ENCODE peak calls at places on chromosome 17, in eight cellular contexts. J is coronary artery, P is GM18507, T is KG1, D is pancreas, Y is HEK293T, K is neural progenitor cell, R is nephron progenitor cell. E is an unnamed sample.

GRCh38 chr17:3513305-3514035 is 37.7 kb downstream of the ASPA start:
- DNase-seq in J (no peak), P (no peak), T (no peak), D (no peak), Y (no peak), K (peak), R (no peak), E (no peak)

GRCh38 chr17:77890771-77891170 is 67.7 kb upstream of the TNRC6C start:
- DNase-seq in J (no peak), P (no peak), T (no peak), D (no peak), Y (no peak), K (no peak), R (no peak), E (no peak)

GRCh38 chr17:64369007-64369893 is 21.4 kb downstream of the PECAM1 start:
- DNase-seq in J (no peak), P (no peak), T (no peak), D (no peak), Y (no peak), K (no peak), R (no peak), E (no peak)

GRCh38 chr17:36142806-36143205 is 33.6 kb downstream of the TBC1D3B start:
- DNase-seq in J (no peak), P (no peak), T (no peak), D (no peak), Y (no peak), K (no peak), R (no peak), E (no peak)

GRCh38 chr17:752620-753219 is 656 bp upstream of the GEMIN4 start:
- DNase-seq in J (no peak), P (no peak), T (no peak), D (peak), Y (peak), K (peak), R (no peak), E (no peak)

GRCh38 chr17:82767041-82767754 is 15.3 kb downstream of the TBCD start:
- DNase-seq in J (no peak), P (no peak), T (no peak), D (peak), Y (peak), K (peak), R (peak), E (no peak)

GRCh38 chr17:5832886-5833285 is 237.3 kb upstream of the WSCD1 start:
- DNase-seq in J (no peak), P (no peak), T (no peak), D (no peak), Y (no peak), K (peak), R (no peak), E (no peak)

GRCh38 chr17:69607162-69607834 is 192.8 kb downstream of the MAP2K6 start:
- DNase-seq in J (peak), P (peak), T (peak), D (peak), Y (peak), K (peak), R (peak), E (peak)

GRCh38 chr17:21370430-21370829 is 5.7 kb upstream of the KCNJ12 start:
- DNase-seq in J (no peak), P (no peak), T (no peak), D (no peak), Y (peak), K (peak), R (peak), E (no peak)

GRCh38 chr17:13557077-13557476 is 44.7 kb downstream of the HS3ST3A1 start:
- DNase-seq in J (no peak), P (no peak), T (no peak), D (no peak), Y (no peak), K (no peak), R (no peak), E (no peak)

GRCh38 chr17:78774956-78775571 is 7.0 kb downstream of the CYTH1 start:
- DNase-seq in J (no peak), P (no peak), T (peak), D (no peak), Y (no peak), K (no peak), R (no peak), E (no peak)

GRCh38 chr17:67033613-67034012 is 10.7 kb upstream of the CACNG1 start:
- DNase-seq in J (no peak), P (no peak), T (no peak), D (no peak), Y (no peak), K (no peak), R (no peak), E (no peak)

GRCh38 chr17:2203818-2204217 is 99.8 kb downstream of the SMG6 start:
- DNase-seq in J (no peak), P (no peak), T (no peak), D (no peak), Y (no peak), K (no peak), R (no peak), E (no peak)

GRCh38 chr17:28563475-28563874 is 7.8 kb downstream of the PIGS start:
- DNase-seq in J (no peak), P (no peak), T (no peak), D (no peak), Y (no peak), K (no peak), R (no peak), E (no peak)

GRCh38 chr17:2070241-2071023 is 15.5 kb downstream of the HIC1 start:
- DNase-seq in J (no peak), P (no peak), T (no peak), D (peak), Y (no peak), K (no peak), R (no peak), E (peak)

GRCh38 chr17:54177606-54178308 is 355.0 kb downstream of the KIF2B start:
- DNase-seq in J (no peak), P (no peak), T (no peak), D (no peak), Y (no peak), K (no peak), R (no peak), E (no peak)

GRCh38 chr17:75848523-75849303 is 4.5 kb upstream of the UNC13D start:
- DNase-seq in J (no peak), P (no peak), T (no peak), D (peak), Y (peak), K (peak), R (peak), E (no peak)

GRCh38 chr17:34892864-34893263 is 68.4 kb downstream of the CCT6B start:
- DNase-seq in J (no peak), P (no peak), T (no peak), D (no peak), Y (peak), K (peak), R (peak), E (no peak)

GRCh38 chr17:58317421-58318064 is 11.1 kb downstream of the TSPOAP1 start:
- DNase-seq in J (peak), P (peak), T (peak), D (peak), Y (peak), K (peak), R (peak), E (no peak)

E was measured in GM12864.